ENCODE peak calls at places on chromosomes 7 and 10, in ten cellular contexts. One of them, this sample, is unnamed.

GRCh38 chr10:114175667-114176066 is 1.7 kb upstream of the CCDC186 start:
- DNase-seq in A549: no peak
- DNase-seq in ovary: no peak
- DNase-seq in spleen: no peak
- DNase-seq in heart left ventricle: no peak
- DNase-seq in IMR-90: no peak
- DNase-seq in adrenal gland: no peak
- DNase-seq in stomach: no peak
- DNase-seq in esophagus squamous epithelium: no peak
- DNase-seq in HCT116: no peak
- DNase-seq in this sample: no peak

GRCh38 chr7:121530251-121531174 is 134.4 kb upstream of the FAM3C start:
- DNase-seq in spleen: no peak
- DNase-seq in A549: peak
- DNase-seq in esophagus squamous epithelium: no peak
- DNase-seq in adrenal gland: no peak
- DNase-seq in stomach: peak
- DNase-seq in ovary: no peak
- DNase-seq in heart left ventricle: peak
- DNase-seq in IMR-90: peak
- DNase-seq in HCT116: peak
- DNase-seq in this sample: no peak

GRCh38 chr7:44277851-44278250 is 47.5 kb downstream of the CAMK2B start:
- DNase-seq in heart left ventricle: peak
- DNase-seq in ovary: peak
- DNase-seq in esophagus squamous epithelium: no peak
- DNase-seq in HCT116: no peak
- DNase-seq in stomach: no peak
- DNase-seq in adrenal gland: peak
- DNase-seq in spleen: no peak
- DNase-seq in IMR-90: peak
- DNase-seq in A549: no peak
- DNase-seq in this sample: peak

GRCh38 chr10:105398202-105398601 is 757.1 kb downstream of the SORCS3 start:
- DNase-seq in adrenal gland: no peak
- DNase-seq in esophagus squamous epithelium: no peak
- DNase-seq in IMR-90: no peak
- DNase-seq in A549: no peak
- DNase-seq in ovary: no peak
- DNase-seq in HCT116: no peak
- DNase-seq in heart left ventricle: peak
- DNase-seq in stomach: no peak
- DNase-seq in spleen: no peak
- DNase-seq in this sample: no peak

GRCh38 chr7:98867271-98867701 is 2.5 kb downstream of the TMEM130 start:
- DNase-seq in ovary: no peak
- DNase-seq in A549: no peak
- DNase-seq in esophagus squamous epithelium: no peak
- DNase-seq in heart left ventricle: no peak
- DNase-seq in HCT116: no peak
- DNase-seq in stomach: no peak
- DNase-seq in IMR-90: peak
- DNase-seq in adrenal gland: no peak
- DNase-seq in spleen: peak
- DNase-seq in this sample: no peak

GRCh38 chr10:45076847-45077246 is 76.1 kb downstream of the ZNF22 start:
- DNase-seq in IMR-90: no peak
- DNase-seq in adrenal gland: no peak
- DNase-seq in esophagus squamous epithelium: no peak
- DNase-seq in heart left ventricle: no peak
- DNase-seq in stomach: no peak
- DNase-seq in ovary: no peak
- DNase-seq in HCT116: no peak
- DNase-seq in A549: no peak
- DNase-seq in spleen: no peak
- DNase-seq in this sample: no peak

GRCh38 chr7:14184292-14184864 is 194.9 kb upstream of the ETV1 start:
- DNase-seq in adrenal gland: no peak
- DNase-seq in esophagus squamous epithelium: no peak
- DNase-seq in spleen: no peak
- DNase-seq in A549: no peak
- DNase-seq in stomach: no peak
- DNase-seq in heart left ventricle: no peak
- DNase-seq in IMR-90: no peak
- DNase-seq in ovary: no peak
- DNase-seq in HCT116: no peak
- DNase-seq in this sample: no peak

GRCh38 chr7:77281780-77282478 is 82.3 kb upstream of the FGL2 start:
- DNase-seq in adrenal gland: no peak
- DNase-seq in spleen: no peak
- DNase-seq in IMR-90: no peak
- DNase-seq in A549: no peak
- DNase-seq in heart left ventricle: no peak
- DNase-seq in ovary: no peak
- DNase-seq in HCT116: no peak
- DNase-seq in esophagus squamous epithelium: no peak
- DNase-seq in stomach: no peak
- DNase-seq in this sample: no peak

GRCh38 chr7:137936509-137937201 is 65.2 kb downstream of the CREB3L2 start:
- DNase-seq in heart left ventricle: no peak
- DNase-seq in adrenal gland: no peak
- DNase-seq in A549: no peak
- DNase-seq in stomach: no peak
- DNase-seq in ovary: no peak
- DNase-seq in esophagus squamous epithelium: no peak
- DNase-seq in spleen: no peak
- DNase-seq in IMR-90: no peak
- DNase-seq in HCT116: no peak
- DNase-seq in this sample: no peak

GRCh38 chr10:119315128-119316001 is 108.0 kb downstream of the GRK5 start:
- DNase-seq in HCT116: peak
- DNase-seq in IMR-90: peak
- DNase-seq in stomach: no peak
- DNase-seq in adrenal gland: peak
- DNase-seq in heart left ventricle: peak
- DNase-seq in A549: peak
- DNase-seq in spleen: no peak
- DNase-seq in ovary: no peak
- DNase-seq in esophagus squamous epithelium: no peak
- DNase-seq in this sample: peak

GRCh38 chr7:106110885-106111670 is 1.0 kb downstream of the SYPL1 start:
- DNase-seq in heart left ventricle: no peak
- DNase-seq in spleen: no peak
- DNase-seq in A549: no peak
- DNase-seq in ovary: no peak
- DNase-seq in IMR-90: no peak
- DNase-seq in adrenal gland: no peak
- DNase-seq in esophagus squamous epithelium: no peak
- DNase-seq in HCT116: no peak
- DNase-seq in stomach: no peak
- DNase-seq in this sample: no peak

GRCh38 chr7:73992104-73992562 is 35.8 kb upstream of the ELN start:
- DNase-seq in heart left ventricle: peak
- DNase-seq in A549: no peak
- DNase-seq in adrenal gland: peak
- DNase-seq in stomach: peak
- DNase-seq in esophagus squamous epithelium: no peak
- DNase-seq in IMR-90: peak
- DNase-seq in HCT116: no peak
- DNase-seq in spleen: no peak
- DNase-seq in ovary: peak
- DNase-seq in this sample: peak

GRCh38 chr7:153010416-153010815 is 250.9 kb downstream of the ACTR3B start:
- DNase-seq in spleen: no peak
- DNase-seq in HCT116: no peak
- DNase-seq in ovary: no peak
- DNase-seq in A549: no peak
- DNase-seq in stomach: no peak
- DNase-seq in adrenal gland: no peak
- DNase-seq in IMR-90: no peak
- DNase-seq in esophagus squamous epithelium: no peak
- DNase-seq in heart left ventricle: no peak
- DNase-seq in this sample: no peak

GRCh38 chr10:34427911-34428216 is 387.2 kb downstream of the PARD3 start:
- DNase-seq in adrenal gland: no peak
- DNase-seq in heart left ventricle: no peak
- DNase-seq in spleen: no peak
- DNase-seq in stomach: no peak
- DNase-seq in IMR-90: no peak
- DNase-seq in esophagus squamous epithelium: no peak
- DNase-seq in A549: no peak
- DNase-seq in HCT116: no peak
- DNase-seq in ovary: no peak
- DNase-seq in this sample: no peak

GRCh38 chr7:52168085-52168484 is 851.5 kb upstream of the COBL start:
- DNase-seq in IMR-90: no peak
- DNase-seq in spleen: no peak
- DNase-seq in stomach: no peak
- DNase-seq in HCT116: no peak
- DNase-seq in ovary: no peak
- DNase-seq in heart left ventricle: no peak
- DNase-seq in esophagus squamous epithelium: no peak
- DNase-seq in A549: peak
- DNase-seq in adrenal gland: no peak
- DNase-seq in this sample: no peak

GRCh38 chr7:151240536-151240935 is 8.0 kb downstream of the SMARCD3 start:
- DNase-seq in ovary: no peak
- DNase-seq in IMR-90: no peak
- DNase-seq in stomach: no peak
- DNase-seq in HCT116: no peak
- DNase-seq in spleen: peak
- DNase-seq in esophagus squamous epithelium: no peak
- DNase-seq in adrenal gland: no peak
- DNase-seq in A549: no peak
- DNase-seq in heart left ventricle: no peak
- DNase-seq in this sample: no peak
- TF ChIP-seq POLR2A in ovary: no peak
- TF ChIP-seq POLR2A in IMR-90: no peak
- TF ChIP-seq POLR2A in stomach: no peak
- TF ChIP-seq POLR2A in HCT116: no peak
- TF ChIP-seq POLR2A in spleen: no peak
- TF ChIP-seq POLR2A in esophagus squamous epithelium: no peak
- TF ChIP-seq POLR2A in adrenal gland: no peak
- TF ChIP-seq POLR2A in A549: no peak
- TF ChIP-seq POLR2A in heart left ventricle: no peak
- TF ChIP-seq POLR2A in this sample: no peak

GRCh38 chr10:62182595-62182994 is 86.0 kb downstream of the RTKN2 start:
- DNase-seq in spleen: no peak
- DNase-seq in heart left ventricle: no peak
- DNase-seq in IMR-90: no peak
- DNase-seq in A549: no peak
- DNase-seq in esophagus squamous epithelium: no peak
- DNase-seq in adrenal gland: no peak
- DNase-seq in ovary: no peak
- DNase-seq in stomach: no peak
- DNase-seq in HCT116: no peak
- DNase-seq in this sample: no peak

GRCh38 chr10:62183442-62183841 is 85.2 kb downstream of the RTKN2 start:
- DNase-seq in ovary: no peak
- DNase-seq in heart left ventricle: no peak
- DNase-seq in A549: no peak
- DNase-seq in spleen: no peak
- DNase-seq in stomach: no peak
- DNase-seq in esophagus squamous epithelium: no peak
- DNase-seq in IMR-90: no peak
- DNase-seq in adrenal gland: no peak
- DNase-seq in HCT116: no peak
- DNase-seq in this sample: no peak

GRCh38 chr10:62183857-62184805 is 84.5 kb downstream of the RTKN2 start:
- DNase-seq in stomach: no peak
- DNase-seq in adrenal gland: no peak
- DNase-seq in esophagus squamous epithelium: no peak
- DNase-seq in HCT116: no peak
- DNase-seq in A549: no peak
- DNase-seq in IMR-90: no peak
- DNase-seq in spleen: no peak
- DNase-seq in ovary: no peak
- DNase-seq in heart left ventricle: no peak
- DNase-seq in this sample: no peak

GRCh38 chr10:62180677-62181076 is 88.0 kb downstream of the RTKN2 start:
- DNase-seq in HCT116: no peak
- DNase-seq in ovary: no peak
- DNase-seq in IMR-90: no peak
- DNase-seq in adrenal gland: no peak
- DNase-seq in stomach: no peak
- DNase-seq in heart left ventricle: no peak
- DNase-seq in esophagus squamous epithelium: no peak
- DNase-seq in A549: no peak
- DNase-seq in spleen: no peak
- DNase-seq in this sample: no peak

GRCh38 chr10:62182171-62182570 is 86.5 kb downstream of the RTKN2 start:
- DNase-seq in ovary: no peak
- DNase-seq in stomach: no peak
- DNase-seq in HCT116: no peak
- DNase-seq in spleen: no peak
- DNase-seq in adrenal gland: no peak
- DNase-seq in IMR-90: no peak
- DNase-seq in A549: no peak
- DNase-seq in heart left ventricle: no peak
- DNase-seq in esophagus squamous epithelium: no peak
- DNase-seq in this sample: no peak
- TF ChIP-seq CTCF in ovary: no peak
- TF ChIP-seq CTCF in stomach: no peak
- TF ChIP-seq CTCF in HCT116: no peak
- TF ChIP-seq CTCF in spleen: no peak
- TF ChIP-seq CTCF in adrenal gland: no peak
- TF ChIP-seq CTCF in IMR-90: no peak
- TF ChIP-seq CTCF in A549: no peak
- TF ChIP-seq CTCF in heart left ventricle: no peak
- TF ChIP-seq CTCF in esophagus squamous epithelium: no peak
- TF ChIP-seq CTCF in this sample: no peak

GRCh38 chr7:139758388-139758787 is 19.4 kb downstream of the HIPK2 start:
- DNase-seq in adrenal gland: no peak
- DNase-seq in IMR-90: no peak
- DNase-seq in stomach: no peak
- DNase-seq in A549: no peak
- DNase-seq in heart left ventricle: no peak
- DNase-seq in HCT116: no peak
- DNase-seq in esophagus squamous epithelium: no peak
- DNase-seq in spleen: no peak
- DNase-seq in ovary: no peak
- DNase-seq in this sample: no peak
- TF ChIP-seq POLR2A in adrenal gland: no peak
- TF ChIP-seq POLR2A in IMR-90: no peak
- TF ChIP-seq POLR2A in stomach: no peak
- TF ChIP-seq POLR2A in A549: no peak
- TF ChIP-seq POLR2A in heart left ventricle: no peak
- TF ChIP-seq POLR2A in HCT116: no peak
- TF ChIP-seq POLR2A in esophagus squamous epithelium: no peak
- TF ChIP-seq POLR2A in spleen: no peak
- TF ChIP-seq POLR2A in ovary: no peak
- TF ChIP-seq POLR2A in this sample: no peak

DNA sequence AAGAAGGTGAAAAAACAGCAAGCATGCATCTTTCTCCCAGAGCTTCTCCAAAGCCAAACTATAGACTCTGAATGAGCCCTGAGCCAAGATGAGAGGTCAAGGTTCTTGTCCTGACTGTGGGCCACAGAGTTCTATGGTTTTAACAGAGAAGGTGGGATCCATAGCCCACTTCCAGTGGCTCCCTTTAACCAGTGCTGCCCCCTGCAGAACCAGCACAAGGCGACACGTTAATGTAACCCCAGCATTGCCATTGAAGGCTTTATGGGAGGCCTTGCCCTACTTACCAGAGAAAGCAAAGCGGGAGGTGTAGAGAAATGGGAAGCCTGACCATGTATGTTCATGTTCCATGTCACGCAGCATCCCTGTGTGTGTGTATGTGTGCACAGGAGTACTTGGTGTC is 243.6 kb downstream of the PRPF18 start:
- DNase-seq in adrenal gland: no peak
- DNase-seq in ovary: no peak
- DNase-seq in heart left ventricle: no peak
- DNase-seq in spleen: no peak
- DNase-seq in IMR-90: no peak
- DNase-seq in stomach: no peak
- DNase-seq in HCT116: no peak
- DNase-seq in A549: no peak
- DNase-seq in esophagus squamous epithelium: no peak
- DNase-seq in this sample: no peak
- TF ChIP-seq CTCF in adrenal gland: no peak
- TF ChIP-seq CTCF in ovary: no peak
- TF ChIP-seq CTCF in heart left ventricle: no peak
- TF ChIP-seq CTCF in spleen: no peak
- TF ChIP-seq CTCF in IMR-90: no peak
- TF ChIP-seq CTCF in stomach: no peak
- TF ChIP-seq CTCF in HCT116: peak
- TF ChIP-seq CTCF in A549: no peak
- TF ChIP-seq CTCF in esophagus squamous epithelium: no peak
- TF ChIP-seq CTCF in this sample: no peak